ENCODE peak calls at places on chromosomes 16 and 17, in nine cellular contexts. E is spleen, K is GM12892, U is ovary, N is heart left ventricle, V is A549, A is K562, W is IMR-90, T is stomach. M is an unnamed sample.
A peak's percentile ranks its signal among the peaks of the same experiment; 100 is the strongest.

GRCh38 chr16:20303012-20303411 is 24.3 kb downstream of the GP2 start:
- DNase-seq in E (no peak), K (no peak), U (no peak), N (no peak), V (no peak), A (peak; percentile 14), W (no peak), T (no peak), M (no peak)

GRCh38 chr17:47066095-47066494 is 87.0 kb upstream of the RPRML start:
- DNase-seq in E (no peak), K (no peak), U (no peak), N (no peak), V (peak; percentile 28), A (peak; percentile 13), W (no peak), T (no peak), M (no peak)

GRCh38 chr17:45283711-45284110 is 21.8 kb upstream of the SPATA32 start:
- DNase-seq in E (no peak), K (no peak), U (no peak), N (no peak), V (no peak), A (no peak), W (no peak), T (no peak), M (no peak)

GRCh38 chr16:83835972-83836566 is 28.3 kb downstream of the HSBP1 start:
- DNase-seq in E (no peak), K (no peak), U (no peak), N (no peak), V (peak; percentile 38), A (peak; percentile 34), W (peak; percentile 86), T (no peak), M (peak; percentile 33)

GRCh38 chr16:17885659-17886200 is 415.0 kb upstream of the XYLT1 start:
- DNase-seq in E (no peak), K (no peak), U (no peak), N (no peak), V (no peak), A (no peak), W (no peak), T (no peak), M (no peak)

GRCh38 chr17:72590882-72591499 is 470.2 kb downstream of the SOX9 start:
- DNase-seq in E (no peak), K (no peak), U (no peak), N (no peak), V (peak; percentile 53), A (no peak), W (no peak), T (no peak), M (peak; percentile 35)

GRCh38 chr17:54903375-54903774 is 2.7 kb downstream of the TOM1L1 start:
- DNase-seq in E (no peak), K (no peak), U (peak; percentile 17), N (peak; percentile 48), V (no peak), A (no peak), W (no peak), T (peak; percentile 86), M (no peak)

GRCh38 chr16:55476625-55477533 is 2.1 kb upstream of the MMP2 start:
- DNase-seq in E (no peak), K (no peak), U (no peak), N (peak; percentile 55), V (no peak), A (no peak), W (no peak), T (no peak), M (no peak)

GRCh38 chr16:86569843-86570447 is 3.3 kb downstream of the FOXC2 start:
- DNase-seq in E (no peak), K (no peak), U (no peak), N (no peak), V (no peak), A (no peak), W (no peak), T (no peak), M (no peak)

GRCh38 chr16:19044781-19045180 is 22.6 kb upstream of the COQ7 start:
- DNase-seq in E (no peak), K (no peak), U (no peak), N (no peak), V (no peak), A (no peak), W (no peak), T (no peak), M (no peak)

GRCh38 chr16:19046062-19046461 is 21.4 kb upstream of the COQ7 start:
- DNase-seq in E (no peak), K (no peak), U (no peak), N (no peak), V (no peak), A (no peak), W (no peak), T (no peak), M (no peak)

GRCh38 chr16:19040400-19040799 is 27.0 kb upstream of the COQ7 start:
- DNase-seq in E (no peak), K (no peak), U (no peak), N (no peak), V (no peak), A (no peak), W (no peak), T (no peak), M (no peak)
- TF ChIP-seq POLR2A in E (no peak), K (no peak), U (no peak), N (no peak), V (no peak), A (no peak), W (no peak), T (no peak), M (no peak)

DNA sequence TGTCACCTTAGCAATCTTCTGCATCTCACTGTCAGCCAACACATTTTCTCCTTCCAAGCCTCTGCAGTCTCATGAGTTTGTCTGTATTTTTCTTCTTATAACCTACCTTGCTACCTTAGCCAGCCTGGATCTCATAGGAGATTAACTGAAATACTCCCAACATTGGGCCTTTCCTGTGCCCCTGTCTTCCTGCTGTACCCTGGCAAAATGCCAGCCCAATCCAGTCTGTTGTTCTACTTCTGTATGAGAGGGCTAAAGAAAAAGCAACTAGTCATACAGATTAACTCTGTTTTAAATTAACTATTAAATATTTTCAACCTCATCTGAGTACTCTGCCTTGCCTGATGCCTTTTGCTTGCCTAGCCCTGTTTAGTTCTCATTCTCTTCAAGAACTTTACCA is 18.4 kb downstream of the GOSR1 start:
- DNase-seq in E (no peak), K (no peak), U (no peak), N (no peak), V (no peak), A (no peak), W (no peak), T (no peak), M (no peak)
- TF ChIP-seq POLR2A in E (no peak), K (no peak), U (no peak), N (no peak), V (no peak), A (no peak), W (no peak), T (no peak), M (no peak)

DNA sequence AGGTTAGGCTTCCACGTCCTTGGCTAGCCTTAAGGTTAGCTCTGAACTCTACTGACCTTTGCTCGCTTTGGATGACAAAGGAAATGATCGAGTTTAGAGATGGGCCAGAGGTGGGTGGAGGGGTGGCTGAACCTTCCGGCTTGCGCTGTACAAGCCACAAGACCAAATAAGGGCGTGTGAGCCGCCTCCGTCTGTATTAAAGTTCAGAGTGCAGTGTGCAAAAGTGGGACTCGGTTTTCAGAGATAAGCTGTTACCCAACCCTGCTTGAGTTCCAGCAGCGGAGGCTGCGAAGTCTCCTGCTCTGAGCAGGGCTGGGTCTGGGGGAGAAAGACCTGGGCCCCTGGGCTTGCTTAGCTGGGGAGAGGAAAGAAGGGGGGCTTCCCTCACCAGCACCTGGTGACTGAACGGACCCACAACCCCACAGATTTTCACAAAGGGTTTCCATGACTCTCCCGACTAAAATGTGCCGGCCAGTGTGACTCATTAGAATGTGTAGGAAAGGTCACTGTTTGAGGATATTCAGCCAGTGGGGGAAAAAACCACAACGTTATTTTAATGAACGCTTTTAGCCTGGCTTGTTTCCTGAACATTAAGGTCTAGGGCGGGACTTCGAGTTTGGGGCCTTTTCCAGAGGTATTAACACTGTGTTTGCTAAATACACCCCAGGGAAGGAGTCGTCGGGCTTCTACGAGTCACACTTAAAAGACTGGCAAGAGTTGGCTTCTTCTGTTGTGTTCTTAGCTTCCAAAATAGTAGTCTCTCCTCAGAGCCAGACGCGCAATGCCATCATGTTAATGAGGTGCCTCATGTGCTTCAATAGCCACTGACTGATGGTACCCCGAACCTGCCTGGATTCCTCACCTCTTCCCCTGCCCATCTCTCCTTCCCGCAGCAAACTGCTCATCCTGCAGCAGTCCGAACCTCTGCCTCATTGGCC is 67.0 kb downstream of the CENPV start:
- DNase-seq in E (peak; percentile 93), K (peak; percentile 77), U (peak; percentile 86), N (peak; percentile 89), V (peak; percentile 99), A (peak; percentile 87), W (peak; percentile 98), T (peak; percentile 86), M (peak; percentile 71)
- TF ChIP-seq POLR2A in E (no peak), K (peak; percentile 89), U (peak; percentile 49), N (no peak), V (peak; percentile 18), A (peak; percentile 87), W (peak; percentile 34), T (no peak), M (no peak)

GRCh38 chr17:52134641-52135040 is 23.9 kb downstream of the CA10 start:
- DNase-seq in E (no peak), K (no peak), U (no peak), N (no peak), V (no peak), A (no peak), W (no peak), T (no peak), M (no peak)
- TF ChIP-seq POLR2A in E (no peak), K (no peak), U (no peak), N (no peak), V (no peak), A (no peak), W (no peak), T (no peak), M (no peak)

DNA sequence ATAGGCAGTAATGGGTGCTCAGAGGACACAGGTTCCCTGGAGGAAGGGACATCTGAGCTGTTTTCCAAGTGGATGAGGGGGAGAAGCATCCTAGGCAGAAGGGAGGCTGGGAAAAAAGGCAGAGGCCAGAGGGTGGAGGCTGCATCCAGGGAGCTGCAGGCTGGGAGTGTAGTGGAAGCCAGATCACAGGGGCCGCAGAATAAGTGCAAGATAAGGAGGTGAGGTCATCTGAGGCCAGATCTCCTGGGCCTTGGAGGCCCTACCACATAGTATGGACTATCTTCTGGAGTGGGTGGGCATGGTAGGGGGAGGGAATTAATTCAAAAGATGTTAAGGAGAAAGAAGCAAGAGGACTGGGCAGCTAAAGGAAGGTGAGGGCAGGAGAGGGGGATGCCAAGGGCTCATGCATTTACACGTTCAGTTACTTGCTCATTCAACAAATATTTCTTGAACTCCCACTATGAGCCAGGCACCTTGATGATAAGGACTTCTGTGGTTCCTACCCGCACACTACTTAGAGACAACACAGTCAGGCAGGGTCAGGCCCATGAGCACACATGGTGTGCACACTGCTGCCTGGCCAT is 2.4 kb upstream of the RIPOR1 start:
- DNase-seq in E (no peak), K (no peak), U (no peak), N (no peak), V (no peak), A (no peak), W (peak; percentile 61), T (no peak), M (no peak)
- TF ChIP-seq POLR2A in E (no peak), K (no peak), U (no peak), N (no peak), V (no peak), A (no peak), W (no peak), T (no peak), M (no peak)